ENCODE peak calls at places on chromosomes 12 and 14, in eight cellular contexts. One of them, this sample, is unnamed.

GRCh38 chr14:97337267-97337666 is 540.1 kb downstream of the VRK1 start:
- DNase-seq in spleen: no peak
- DNase-seq in HCT116: no peak
- DNase-seq in K562: no peak
- DNase-seq in endothelial cell of umbilical vein: no peak
- DNase-seq in prostate gland: no peak
- DNase-seq in stomach: no peak
- DNase-seq in transverse colon: no peak
- DNase-seq in this sample: no peak

GRCh38 chr14:100691395-100692025 is 35.2 kb upstream of the DLK1 start:
- DNase-seq in stomach: no peak
- DNase-seq in HCT116: no peak
- DNase-seq in spleen: no peak
- DNase-seq in prostate gland: no peak
- DNase-seq in transverse colon: no peak
- DNase-seq in endothelial cell of umbilical vein: no peak
- DNase-seq in K562: no peak
- DNase-seq in this sample: no peak

GRCh38 chr14:81269100-81269978 is 48.6 kb upstream of the GTF2A1 start:
- DNase-seq in prostate gland: peak
- DNase-seq in endothelial cell of umbilical vein: peak
- DNase-seq in stomach: no peak
- DNase-seq in spleen: no peak
- DNase-seq in K562: peak
- DNase-seq in transverse colon: no peak
- DNase-seq in HCT116: peak
- DNase-seq in this sample: peak

GRCh38 chr12:124222368-124223245 is 72.3 kb upstream of the RFLNA start:
- DNase-seq in spleen: no peak
- DNase-seq in K562: no peak
- DNase-seq in transverse colon: no peak
- DNase-seq in HCT116: no peak
- DNase-seq in prostate gland: peak
- DNase-seq in stomach: no peak
- DNase-seq in endothelial cell of umbilical vein: no peak
- DNase-seq in this sample: no peak

GRCh38 chr12:40515041-40515825 is 177.0 kb upstream of the CNTN1 start:
- DNase-seq in stomach: no peak
- DNase-seq in spleen: no peak
- DNase-seq in endothelial cell of umbilical vein: no peak
- DNase-seq in HCT116: no peak
- DNase-seq in prostate gland: no peak
- DNase-seq in transverse colon: no peak
- DNase-seq in K562: no peak
- DNase-seq in this sample: no peak

GRCh38 chr12:21823581-21823980 is 49.1 kb upstream of the KCNJ8 start:
- DNase-seq in stomach: no peak
- DNase-seq in spleen: peak
- DNase-seq in K562: no peak
- DNase-seq in transverse colon: no peak
- DNase-seq in prostate gland: no peak
- DNase-seq in endothelial cell of umbilical vein: no peak
- DNase-seq in HCT116: no peak
- DNase-seq in this sample: no peak

GRCh38 chr12:62827042-62827441 is 107.9 kb downstream of the PPM1H start:
- DNase-seq in endothelial cell of umbilical vein: no peak
- DNase-seq in transverse colon: no peak
- DNase-seq in HCT116: no peak
- DNase-seq in K562: peak
- DNase-seq in prostate gland: no peak
- DNase-seq in stomach: no peak
- DNase-seq in spleen: no peak
- DNase-seq in this sample: no peak

GRCh38 chr12:18429366-18429765 is 168.0 kb downstream of the PIK3C2G start:
- DNase-seq in stomach: no peak
- DNase-seq in HCT116: no peak
- DNase-seq in endothelial cell of umbilical vein: no peak
- DNase-seq in K562: no peak
- DNase-seq in prostate gland: no peak
- DNase-seq in spleen: no peak
- DNase-seq in transverse colon: no peak
- DNase-seq in this sample: no peak

GRCh38 chr14:99055816-99056215 is 216.2 kb downstream of the BCL11B start:
- DNase-seq in spleen: no peak
- DNase-seq in transverse colon: peak
- DNase-seq in HCT116: no peak
- DNase-seq in endothelial cell of umbilical vein: no peak
- DNase-seq in K562: no peak
- DNase-seq in prostate gland: no peak
- DNase-seq in stomach: no peak
- DNase-seq in this sample: no peak

GRCh38 chr14:32939254-32940065 is 781 bp downstream of the NPAS3 start:
- DNase-seq in transverse colon: peak
- DNase-seq in spleen: peak
- DNase-seq in K562: no peak
- DNase-seq in endothelial cell of umbilical vein: peak
- DNase-seq in prostate gland: peak
- DNase-seq in HCT116: no peak
- DNase-seq in stomach: peak
- DNase-seq in this sample: no peak

GRCh38 chr14:82999802-83000201 is 1466.1 kb upstream of the SEL1L start:
- DNase-seq in endothelial cell of umbilical vein: no peak
- DNase-seq in prostate gland: no peak
- DNase-seq in stomach: no peak
- DNase-seq in K562: no peak
- DNase-seq in transverse colon: no peak
- DNase-seq in HCT116: no peak
- DNase-seq in spleen: no peak
- DNase-seq in this sample: no peak

GRCh38 chr12:14741153-14741552 is 44.8 kb upstream of the GUCY2C start:
- DNase-seq in HCT116: no peak
- DNase-seq in stomach: no peak
- DNase-seq in endothelial cell of umbilical vein: no peak
- DNase-seq in spleen: no peak
- DNase-seq in transverse colon: no peak
- DNase-seq in prostate gland: no peak
- DNase-seq in K562: no peak
- DNase-seq in this sample: no peak

GRCh38 chr12:104570174-104570907 is 113.6 kb downstream of the CHST11 start:
- DNase-seq in HCT116: no peak
- DNase-seq in endothelial cell of umbilical vein: no peak
- DNase-seq in prostate gland: no peak
- DNase-seq in transverse colon: no peak
- DNase-seq in K562: no peak
- DNase-seq in spleen: no peak
- DNase-seq in stomach: no peak
- DNase-seq in this sample: no peak

GRCh38 chr12:6871052-6871957 is 1.8 kb downstream of the SPSB2 start:
- DNase-seq in K562: peak
- DNase-seq in stomach: peak
- DNase-seq in endothelial cell of umbilical vein: no peak
- DNase-seq in prostate gland: no peak
- DNase-seq in HCT116: peak
- DNase-seq in transverse colon: peak
- DNase-seq in spleen: peak
- DNase-seq in this sample: no peak

GRCh38 chr14:74652541-74652940 is 40.5 kb upstream of the LTBP2 start:
- DNase-seq in HCT116: no peak
- DNase-seq in endothelial cell of umbilical vein: no peak
- DNase-seq in prostate gland: no peak
- DNase-seq in transverse colon: no peak
- DNase-seq in stomach: no peak
- DNase-seq in spleen: no peak
- DNase-seq in K562: no peak
- DNase-seq in this sample: no peak

GRCh38 chr12:121626853-121627623 is 708 bp downstream of the ORAI1 start:
- DNase-seq in endothelial cell of umbilical vein: peak
- DNase-seq in transverse colon: peak
- DNase-seq in stomach: peak
- DNase-seq in K562: peak
- DNase-seq in spleen: peak
- DNase-seq in prostate gland: peak
- DNase-seq in HCT116: no peak
- DNase-seq in this sample: no peak

GRCh38 chr12:121630791-121631190 is 4.5 kb downstream of the ORAI1 start:
- DNase-seq in prostate gland: no peak
- DNase-seq in stomach: no peak
- DNase-seq in K562: no peak
- DNase-seq in endothelial cell of umbilical vein: no peak
- DNase-seq in transverse colon: no peak
- DNase-seq in spleen: no peak
- DNase-seq in HCT116: no peak
- DNase-seq in this sample: no peak

GRCh38 chr12:121628536-121628935 is 2.2 kb downstream of the ORAI1 start:
- DNase-seq in prostate gland: no peak
- DNase-seq in spleen: no peak
- DNase-seq in stomach: no peak
- DNase-seq in K562: no peak
- DNase-seq in HCT116: no peak
- DNase-seq in endothelial cell of umbilical vein: no peak
- DNase-seq in transverse colon: no peak
- DNase-seq in this sample: no peak

GRCh38 chr12:121628037-121628436 is 1.7 kb downstream of the ORAI1 start:
- DNase-seq in transverse colon: peak
- DNase-seq in K562: peak
- DNase-seq in spleen: peak
- DNase-seq in HCT116: no peak
- DNase-seq in stomach: peak
- DNase-seq in prostate gland: no peak
- DNase-seq in endothelial cell of umbilical vein: no peak
- DNase-seq in this sample: no peak

GRCh38 chr12:121626087-121626852 is at the start of gene ORAI1:
- DNase-seq in endothelial cell of umbilical vein: peak
- DNase-seq in transverse colon: peak
- DNase-seq in prostate gland: peak
- DNase-seq in HCT116: peak
- DNase-seq in stomach: peak
- DNase-seq in spleen: peak
- DNase-seq in K562: peak
- DNase-seq in this sample: peak
- TF ChIP-seq POLR2A in endothelial cell of umbilical vein: peak
- TF ChIP-seq POLR2A in transverse colon: peak
- TF ChIP-seq POLR2A in prostate gland: peak
- TF ChIP-seq POLR2A in HCT116: no peak
- TF ChIP-seq POLR2A in stomach: no peak
- TF ChIP-seq POLR2A in spleen: no peak
- TF ChIP-seq POLR2A in K562: peak
- TF ChIP-seq POLR2A in this sample: peak

GRCh38 chr12:2118061-2118460 is 65.3 kb downstream of the CACNA1C start:
- DNase-seq in HCT116: no peak
- DNase-seq in transverse colon: no peak
- DNase-seq in endothelial cell of umbilical vein: no peak
- DNase-seq in K562: peak
- DNase-seq in prostate gland: no peak
- DNase-seq in stomach: no peak
- DNase-seq in spleen: peak
- DNase-seq in this sample: no peak
- TF ChIP-seq POLR2AphosphoS5 in HCT116: no peak
- TF ChIP-seq POLR2AphosphoS5 in transverse colon: no peak
- TF ChIP-seq POLR2AphosphoS5 in endothelial cell of umbilical vein: no peak
- TF ChIP-seq POLR2AphosphoS5 in K562: no peak
- TF ChIP-seq POLR2AphosphoS5 in prostate gland: no peak
- TF ChIP-seq POLR2AphosphoS5 in stomach: no peak
- TF ChIP-seq POLR2AphosphoS5 in spleen: no peak
- TF ChIP-seq POLR2AphosphoS5 in this sample: no peak

GRCh38 chr14:92652413-92653151 is 95.8 kb downstream of the LGMN start:
- DNase-seq in prostate gland: no peak
- DNase-seq in stomach: no peak
- DNase-seq in transverse colon: no peak
- DNase-seq in endothelial cell of umbilical vein: no peak
- DNase-seq in spleen: no peak
- DNase-seq in K562: no peak
- DNase-seq in HCT116: no peak
- DNase-seq in this sample: no peak
- TF ChIP-seq POLR2A in prostate gland: no peak
- TF ChIP-seq POLR2A in stomach: no peak
- TF ChIP-seq POLR2A in transverse colon: no peak
- TF ChIP-seq POLR2A in endothelial cell of umbilical vein: no peak
- TF ChIP-seq POLR2A in spleen: no peak
- TF ChIP-seq POLR2A in K562: no peak
- TF ChIP-seq POLR2A in HCT116: no peak
- TF ChIP-seq POLR2A in this sample: peak

GRCh38 chr14:23056956-23057756 is at the start of gene CDH24:
- DNase-seq in prostate gland: peak
- DNase-seq in spleen: peak
- DNase-seq in transverse colon: peak
- DNase-seq in HCT116: no peak
- DNase-seq in stomach: peak
- DNase-seq in K562: peak
- DNase-seq in endothelial cell of umbilical vein: peak
- DNase-seq in this sample: peak

GRCh38 chr14:23055621-23056256 is 1.6 kb downstream of the CDH24 start:
- DNase-seq in transverse colon: no peak
- DNase-seq in prostate gland: no peak
- DNase-seq in spleen: no peak
- DNase-seq in K562: no peak
- DNase-seq in stomach: no peak
- DNase-seq in endothelial cell of umbilical vein: no peak
- DNase-seq in HCT116: no peak
- DNase-seq in this sample: no peak

GRCh38 chr14:23057757-23058653 is 685 bp upstream of the CDH24 start:
- DNase-seq in stomach: peak
- DNase-seq in spleen: peak
- DNase-seq in prostate gland: peak
- DNase-seq in endothelial cell of umbilical vein: peak
- DNase-seq in K562: peak
- DNase-seq in transverse colon: peak
- DNase-seq in HCT116: peak
- DNase-seq in this sample: peak

GRCh38 chr14:23055147-23055550 is 2.2 kb downstream of the CDH24 start:
- DNase-seq in K562: no peak
- DNase-seq in stomach: no peak
- DNase-seq in HCT116: no peak
- DNase-seq in transverse colon: no peak
- DNase-seq in endothelial cell of umbilical vein: no peak
- DNase-seq in prostate gland: no peak
- DNase-seq in spleen: no peak
- DNase-seq in this sample: no peak

DNA sequence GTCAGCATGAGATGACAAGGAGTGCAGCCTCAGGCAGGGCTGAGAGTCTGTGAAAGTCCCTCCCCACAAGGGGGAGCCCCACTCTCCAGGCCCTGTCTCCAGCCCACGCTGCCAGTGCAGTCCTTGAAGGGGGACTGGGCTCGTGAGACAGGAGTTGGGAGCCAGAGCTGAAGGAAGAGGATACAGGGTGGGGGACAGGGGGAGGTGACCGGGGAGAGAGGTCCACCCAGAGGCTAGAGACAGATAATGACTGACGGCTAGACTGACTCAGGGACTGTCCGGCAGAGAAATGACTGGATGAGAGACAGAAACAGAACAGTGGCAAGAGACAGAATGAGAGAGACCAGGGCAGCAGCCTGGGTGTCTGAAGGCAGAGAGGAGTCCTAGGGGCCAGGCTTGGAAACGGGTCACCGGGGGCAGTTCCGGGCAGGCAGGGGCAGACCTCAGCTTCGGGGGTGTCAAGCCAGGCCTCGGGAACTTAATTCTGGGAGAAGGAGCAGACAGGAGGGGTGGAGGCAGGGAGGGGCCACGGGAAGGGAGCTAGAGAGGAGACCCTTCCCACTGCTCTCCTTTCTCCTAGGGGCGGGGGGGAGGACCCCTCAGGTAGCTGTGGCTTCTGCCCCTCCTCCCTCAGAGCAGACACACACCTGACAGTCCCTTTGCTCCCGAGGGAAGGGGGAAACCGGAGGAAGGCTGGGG is 914 bp downstream of the CDH24 start:
- DNase-seq in HCT116: peak
- DNase-seq in stomach: peak
- DNase-seq in prostate gland: peak
- DNase-seq in transverse colon: peak
- DNase-seq in K562: peak
- DNase-seq in endothelial cell of umbilical vein: peak
- DNase-seq in spleen: peak
- DNase-seq in this sample: peak
- TF ChIP-seq POLR2AphosphoS5 in HCT116: peak
- TF ChIP-seq POLR2AphosphoS5 in stomach: no peak
- TF ChIP-seq POLR2AphosphoS5 in prostate gland: no peak
- TF ChIP-seq POLR2AphosphoS5 in transverse colon: no peak
- TF ChIP-seq POLR2AphosphoS5 in K562: no peak
- TF ChIP-seq POLR2AphosphoS5 in endothelial cell of umbilical vein: no peak
- TF ChIP-seq POLR2AphosphoS5 in spleen: no peak
- TF ChIP-seq POLR2AphosphoS5 in this sample: no peak